ENCODE peak calls at places on chromosomes 13 and 19, in nine cellular contexts. O is A549, L is IMR-90, U is esophagus squamous epithelium, E is tibial nerve, I is stomach, K is adrenal gland, P is body of pancreas, Y is transverse colon. Z is an unnamed sample. For H3K4me1 and H3K9me3, the result is how much of the 10 kb centered on the place peaks cover.

GRCh38 chr19:33098023-33098652 is 17.2 kb downstream of the GPATCH1 start:
- DNase-seq in Y (peak), E (no peak), K (peak), P (peak), I (peak), L (no peak), U (no peak), O (no peak), Z (peak)

GRCh38 chr13:50081106-50081898 is 66.1 kb downstream of the KCNRG start:
- DNase-seq in L (no peak), P (peak), O (no peak), K (peak), I (peak), Y (peak), U (peak), E (no peak), Z (peak)

GRCh38 chr19:15550847-15551182 is 42.5 kb downstream of the CYP4F22 start:
- DNase-seq in K (no peak), P (no peak), I (no peak), L (no peak), O (no peak), U (no peak), Y (no peak), E (no peak), Z (no peak)

GRCh38 chr19:49414256-49414655 is 9.0 kb downstream of the PTH2 start:
- DNase-seq in U (no peak), E (no peak), O (no peak), P (no peak), K (no peak), Y (no peak), L (no peak), I (no peak), Z (no peak)

GRCh38 chr13:34623331-34623730 is 318.7 kb upstream of the NBEA start:
- DNase-seq in O (no peak), K (no peak), L (no peak), P (no peak), U (no peak), I (no peak), Y (no peak), E (no peak), Z (no peak)

GRCh38 chr13:67223742-67224141 is 6.4 kb downstream of the PCDH9 start:
- DNase-seq in K (no peak), O (no peak), Y (no peak), P (no peak), I (no peak), E (no peak), L (peak), U (no peak), Z (no peak)

GRCh38 chr13:44131069-44131614 is 242.5 kb upstream of the SERP2 start:
- DNase-seq in I (no peak), L (no peak), U (no peak), K (no peak), E (no peak), P (no peak), Y (no peak), O (no peak), Z (no peak)

GRCh38 chr13:76799696-76800095 is 86.5 kb downstream of the KCTD12 start:
- DNase-seq in O (no peak), L (no peak), Y (no peak), U (no peak), E (no peak), P (no peak), I (no peak), K (no peak), Z (no peak)

GRCh38 chr13:47846886-47847285 is 154.2 kb downstream of the SUCLA2 start:
- DNase-seq in U (no peak), Y (no peak), I (no peak), O (no peak), E (no peak), L (no peak), P (no peak), K (peak), Z (no peak)

GRCh38 chr19:24098359-24098758 is 11.4 kb downstream of the ZNF254 start:
- DNase-seq in P (no peak), Y (no peak), L (peak), U (no peak), I (no peak), O (no peak), E (no peak), K (no peak), Z (no peak)

GRCh38 chr19:31600731-31601295 is 251.6 kb upstream of the TSHZ3 start:
- DNase-seq in Y (no peak), I (no peak), E (no peak), U (no peak), P (no peak), O (no peak), K (no peak), L (no peak), Z (no peak)

GRCh38 chr19:9528757-9529336 is 9.6 kb downstream of the ZNF426 start:
- DNase-seq in U (no peak), K (no peak), P (no peak), L (peak), O (no peak), E (no peak), I (no peak), Y (no peak), Z (no peak)

GRCh38 chr19:10424011-10424637 is 3.8 kb downstream of the PDE4A start:
- DNase-seq in K (peak), Y (peak), P (peak), E (peak), I (peak), L (peak), O (peak), U (no peak), Z (peak)

GRCh38 chr13:30479590-30480219 is 14.0 kb upstream of the HMGB1 start:
- DNase-seq in U (no peak), E (no peak), I (no peak), O (no peak), Y (no peak), K (no peak), L (no peak), P (no peak), Z (no peak)

GRCh38 chr13:107713314-107713713 is 502.0 kb downstream of the LIG4 start:
- DNase-seq in P (no peak), K (no peak), E (no peak), U (no peak), O (no peak), Y (no peak), I (no peak), L (no peak), Z (no peak)

GRCh38 chr19:36142496-36142895 is 2.6 kb downstream of the CAPNS1 start:
- DNase-seq in O (no peak), L (no peak), U (no peak), Y (no peak), I (no peak), K (no peak), P (no peak), E (no peak), Z (no peak)

GRCh38 chr19:36140289-36141038 is 598 bp downstream of the CAPNS1 start:
- DNase-seq in O (peak), K (peak), E (no peak), I (peak), U (no peak), Y (peak), L (peak), P (peak), Z (peak)

GRCh38 chr19:36139473-36140288 is at the start of gene CAPNS1:
- DNase-seq in I (peak), Y (peak), K (peak), E (peak), P (peak), O (peak), U (peak), L (peak), Z (peak)

GRCh38 chr19:36142046-36142445 is 2.2 kb downstream of the CAPNS1 start:
- DNase-seq in O (no peak), I (no peak), E (no peak), Y (no peak), L (no peak), P (no peak), K (no peak), U (no peak), Z (no peak)

DNA sequence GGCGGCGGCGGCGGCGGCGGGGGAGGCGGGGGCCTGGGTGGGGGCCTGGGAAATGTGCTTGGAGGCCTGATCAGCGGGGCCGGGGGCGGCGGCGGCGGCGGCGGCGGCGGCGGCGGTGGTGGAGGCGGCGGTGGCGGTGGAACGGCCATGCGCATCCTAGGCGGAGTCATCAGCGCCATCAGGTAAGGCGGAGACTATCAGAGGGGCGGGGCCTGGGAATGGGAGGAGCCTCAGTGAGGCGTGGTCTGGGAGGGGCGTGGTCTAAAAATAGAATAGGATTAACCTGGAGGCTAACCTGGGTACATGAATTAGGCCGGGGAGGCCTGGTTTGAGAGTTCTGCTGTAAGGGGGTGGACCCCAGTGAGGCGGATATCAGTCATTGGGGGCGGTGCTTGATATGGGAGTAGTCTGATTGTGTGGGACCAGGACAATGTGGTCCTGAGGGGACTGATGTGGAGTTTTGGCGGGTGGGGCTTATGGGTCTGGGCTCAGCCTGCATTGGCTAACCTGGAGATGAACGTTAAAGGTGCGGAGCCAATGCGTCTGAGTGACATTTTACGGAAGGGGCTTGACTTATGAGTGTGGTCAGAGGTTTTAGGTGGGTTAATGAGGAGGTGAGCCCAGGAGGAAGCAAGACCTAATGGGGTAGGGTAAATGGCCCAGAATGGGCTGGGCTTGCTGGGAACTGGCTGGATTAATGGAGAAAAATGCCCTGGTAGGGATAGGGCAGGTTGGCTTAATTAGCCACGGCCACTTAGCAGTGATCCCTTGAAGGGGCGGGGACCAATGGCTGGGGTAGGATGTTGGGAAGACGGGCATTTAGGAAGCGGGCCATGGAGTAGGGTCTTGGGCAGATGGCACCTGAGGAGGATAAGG is 1.4 kb downstream of the CAPNS1 start:
- DNase-seq in E (peak), Y (peak), P (peak), K (peak), L (peak), O (peak), I (peak), U (peak), Z (peak)
- TF ChIP-seq POLR2A in E (peak), Y (peak), P (peak), K (no peak), L (no peak), O (peak), I (no peak), U (no peak), Z (peak)

DNA sequence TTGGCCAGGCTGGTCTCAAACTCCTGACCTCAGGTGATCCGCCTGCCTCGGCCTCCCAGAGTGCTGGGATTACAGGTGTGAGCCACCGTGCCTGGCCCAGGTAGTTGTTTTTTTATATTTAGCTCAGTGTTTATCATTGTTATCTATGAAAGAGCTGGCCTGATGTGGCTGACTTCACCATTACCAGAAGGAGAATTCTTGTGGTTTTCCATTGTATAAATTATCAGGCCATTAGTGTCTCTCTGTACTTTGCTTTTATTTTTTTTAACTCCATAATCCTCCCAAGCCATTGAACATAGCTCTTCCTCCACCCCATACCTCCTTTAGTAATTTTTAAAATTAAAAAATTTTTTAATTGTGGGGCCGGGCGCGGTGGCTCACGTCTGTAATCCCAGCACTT is 24.2 kb downstream of the CERS4 start:
- DNase-seq in O (no peak), I (no peak), P (no peak), U (no peak), Y (no peak), E (no peak), K (no peak), L (peak), Z (no peak)
- H3K4me1 ChIP-seq in O (under half), I (under half), P (under half), U (under half), Y (under half), E (under half), K (under half), L (under half), Z (under half)

DNA sequence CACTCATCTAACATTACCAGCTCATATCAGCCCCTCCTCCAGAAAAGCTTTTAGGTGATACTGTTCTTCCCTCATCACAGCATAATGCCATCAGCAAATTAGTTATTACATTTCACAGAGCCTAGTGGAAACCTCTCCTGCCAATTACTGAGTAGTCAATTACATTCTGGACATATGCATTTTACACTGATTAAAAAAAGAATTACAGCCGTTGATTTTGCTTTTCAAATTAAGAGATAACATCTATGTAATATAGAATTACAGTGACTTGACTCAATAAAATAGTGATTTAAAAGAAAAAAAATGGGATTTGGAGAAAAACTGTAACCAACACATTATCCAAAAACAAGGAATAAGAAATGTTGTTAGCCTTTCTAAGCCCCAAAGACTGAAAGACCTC is 542.1 kb downstream of the UQCRFS1 start:
- DNase-seq in E (no peak), Y (no peak), I (no peak), U (no peak), K (no peak), P (no peak), O (no peak), L (no peak), Z (no peak)
- H3K9me3 ChIP-seq in E (under half), Y (under half), I (under half), U (under half), K (under half), P (under half), O (under half), L (under half), Z (under half)

GRCh38 chr19:811511-812048 is 10.2 kb downstream of the PLPPR3 start:
- DNase-seq in I (no peak), Y (no peak), K (no peak), O (no peak), L (no peak), P (no peak), E (no peak), U (no peak), Z (no peak)

GRCh38 chr19:812819-813358 is 8.9 kb downstream of the PLPPR3 start:
- DNase-seq in L (no peak), Y (no peak), E (no peak), I (no peak), U (no peak), O (no peak), K (no peak), P (no peak), Z (no peak)

GRCh38 chr19:812049-812816 is 9.5 kb downstream of the PLPPR3 start:
- DNase-seq in E (no peak), O (no peak), I (no peak), K (no peak), L (no peak), U (no peak), Y (no peak), P (no peak), Z (no peak)

GRCh38 chr19:810077-810855 is 11.5 kb downstream of the PLPPR3 start:
- DNase-seq in I (no peak), Y (no peak), L (no peak), U (no peak), K (no peak), O (no peak), P (no peak), E (no peak), Z (no peak)

DNA sequence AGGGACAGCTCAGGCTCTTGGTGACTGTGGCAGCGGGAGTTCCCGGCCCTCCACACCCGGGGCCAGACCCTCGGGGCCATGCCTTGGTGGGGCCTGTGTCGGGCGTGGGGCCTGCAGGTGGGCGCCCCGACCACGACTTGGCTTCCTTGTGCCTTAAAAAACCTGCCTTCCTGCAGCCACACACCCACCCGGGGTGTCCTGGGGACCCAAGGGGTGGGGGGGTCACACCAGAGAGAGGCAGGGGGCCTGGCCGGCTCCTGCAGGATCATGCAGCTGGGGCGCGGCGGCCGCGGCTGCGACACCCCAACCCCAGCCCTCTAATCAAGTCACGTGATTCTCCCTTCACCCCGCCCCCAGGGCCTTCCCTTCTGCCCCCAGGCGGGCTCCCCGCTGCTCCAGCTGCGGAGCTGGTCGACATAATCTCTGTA is 10.7 kb downstream of the PLPPR3 start:
- DNase-seq in K (no peak), L (no peak), O (no peak), P (no peak), Y (no peak), I (no peak), U (no peak), E (no peak), Z (no peak)
- TF ChIP-seq POLR2A in K (no peak), L (no peak), O (no peak), P (no peak), Y (no peak), I (no peak), U (no peak), E (no peak), Z (no peak)

DNA sequence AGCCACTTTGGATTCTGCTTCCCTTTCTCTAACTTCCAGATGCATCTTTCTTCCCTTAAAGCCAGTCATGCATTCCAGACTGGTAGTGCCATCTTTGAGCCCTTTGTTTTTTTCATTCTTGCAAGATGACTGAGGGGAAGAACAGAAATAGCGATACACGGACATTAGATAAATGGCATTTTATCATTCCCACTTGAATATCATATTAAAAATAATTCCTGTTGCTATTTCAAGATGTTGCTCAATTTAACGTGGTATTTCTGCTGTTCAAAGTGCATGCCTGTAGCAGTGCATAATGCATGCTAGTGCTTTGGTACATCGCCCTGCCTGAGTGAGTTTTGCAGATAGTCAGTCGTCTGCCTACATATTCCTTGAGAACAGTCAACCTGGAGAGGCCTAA is 140.6 kb upstream of the FRY start:
- DNase-seq in O (no peak), I (no peak), Y (no peak), L (no peak), K (no peak), U (no peak), P (no peak), E (no peak), Z (no peak)
- H3K4me1 ChIP-seq in O (under half), I (under half), Y (under half), L (under half), K (under half), U (under half), P (under half), E (under half), Z (under half)

DNA sequence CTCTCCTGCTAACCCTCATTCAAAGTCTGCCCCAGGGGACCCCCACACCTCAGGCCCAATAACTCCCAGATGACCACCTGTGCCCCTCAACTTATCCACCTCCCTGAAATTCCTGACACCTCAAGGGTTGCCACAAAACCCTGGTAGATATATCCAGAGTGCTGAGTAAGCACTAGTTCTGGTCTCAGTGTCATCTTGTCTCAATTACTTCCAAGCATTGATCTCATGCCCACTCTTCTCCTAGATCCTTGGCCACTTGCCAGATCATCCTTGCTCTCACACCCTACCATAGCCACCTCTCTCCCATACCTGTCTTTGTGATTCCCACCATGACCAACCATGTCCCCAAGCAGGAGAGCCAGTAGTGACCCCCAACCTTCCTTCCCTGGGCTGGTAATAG is 2.0 kb downstream of the ZNF416 start:
- DNase-seq in Y (no peak), I (no peak), E (no peak), K (no peak), U (no peak), P (no peak), O (no peak), L (no peak), Z (no peak)
- H3K9me3 ChIP-seq in Y (under half), I (half or more), E (under half), K (under half), U (under half), P (half or more), O (half or more), L (half or more), Z (under half)